ENCODE peak calls at places on chromosomes 7 and 10, in four cellular contexts. C is tibial artery; E is thoracic aorta; R is CD4-positive, CD25-positive, alpha-beta regulatory T cell. K is an unnamed sample. For H3K4me1, the result is how much of the 10 kb centered on the place peaks cover.

GRCh38 chr10:69475433-69475830 is 24.2 kb downstream of the TSPAN15 start:
- DNase-seq in C (no peak), E (no peak), R (no peak), K (no peak)

GRCh38 chr10:86363833-86364511 is 2.6 kb downstream of the GRID1 start:
- DNase-seq in C (peak), E (no peak), R (no peak), K (peak)

GRCh38 chr7:92546856-92547497 is 18.4 kb downstream of the RBM48 start:
- DNase-seq in C (no peak), E (no peak), R (no peak), K (no peak)

GRCh38 chr7:82818091-82818620 is 344.5 kb downstream of the PCLO start:
- DNase-seq in C (no peak), E (no peak), R (no peak), K (no peak)

GRCh38 chr7:131231381-131232220 is 96.1 kb upstream of the MKLN1 start:
- DNase-seq in C (peak), E (no peak), R (peak), K (no peak)

GRCh38 chr10:682931-683447 is 6.5 kb downstream of the DIP2C start:
- DNase-seq in C (no peak), E (no peak), R (no peak), K (no peak)

GRCh38 chr10:118823256-118823907 is 68.6 kb upstream of the CACUL1 start:
- DNase-seq in C (no peak), E (no peak), R (no peak), K (no peak)

GRCh38 chr10:46539596-46540411 is 16.7 kb downstream of the GPRIN2 start:
- DNase-seq in C (peak), E (no peak), R (no peak), K (peak)

GRCh38 chr10:56003555-56003954 is 357.5 kb downstream of the ZWINT start:
- DNase-seq in C (no peak), E (no peak), R (no peak), K (no peak)

GRCh38 chr7:74176555-74176954 is 2.4 kb downstream of the EIF4H start:
- DNase-seq in C (no peak), E (no peak), R (no peak), K (no peak)

GRCh38 chr7:64628192-64628591 is 37.7 kb upstream of the ZNF107 start:
- DNase-seq in C (no peak), E (no peak), R (no peak), K (no peak)

GRCh38 chr7:103447073-103447960 is 1.3 kb upstream of the SLC26A5 start:
- DNase-seq in C (no peak), E (no peak), R (no peak), K (peak)

GRCh38 chr7:124536156-124536762 is 229.3 kb downstream of the GPR37 start:
- DNase-seq in C (no peak), E (no peak), R (no peak), K (peak)

GRCh38 chr10:75402486-75403143 is 1.1 kb upstream of the ZNF503 start:
- DNase-seq in C (peak), E (no peak), R (no peak), K (no peak)

GRCh38 chr10:100182908-100183307 is 2.9 kb downstream of the ERLIN1 start:
- DNase-seq in C (no peak), E (no peak), R (no peak), K (no peak)

DNA sequence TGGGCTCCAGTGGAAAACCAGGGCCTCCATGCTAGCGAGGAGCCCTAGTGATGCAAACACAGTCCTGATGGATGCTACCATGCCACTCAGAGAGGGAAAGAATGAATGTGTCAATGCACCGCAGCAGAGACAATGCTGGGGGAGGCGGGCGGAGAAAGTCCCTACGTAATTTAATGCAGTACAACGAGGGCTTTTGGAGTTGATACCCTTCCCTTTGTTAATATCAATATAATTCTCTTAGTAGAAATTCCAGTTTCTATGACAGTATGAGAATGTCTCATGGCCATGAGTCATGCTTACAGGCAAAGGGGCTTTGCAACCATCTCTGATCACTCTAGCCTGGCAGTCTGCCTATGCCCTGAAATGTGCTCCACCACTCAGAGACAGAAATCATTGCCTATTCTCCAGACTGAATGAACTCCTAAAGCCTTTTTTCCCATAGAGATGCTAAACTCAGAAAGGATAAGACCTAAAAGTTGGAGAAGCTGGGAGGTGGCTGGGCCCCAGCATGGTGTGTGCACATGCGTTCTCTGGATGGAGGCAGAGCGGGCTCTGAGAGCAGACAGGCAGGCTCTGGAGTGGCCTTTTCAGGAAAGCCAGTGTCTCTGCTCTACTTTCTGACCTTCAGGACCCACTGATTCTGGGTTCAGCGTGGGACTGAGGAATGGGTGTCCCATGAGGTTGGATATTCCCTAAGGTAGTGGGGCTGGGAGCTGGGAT is 20.3 kb upstream of the GIMAP2 start:
- DNase-seq in C (no peak), E (no peak), R (no peak), K (no peak)
- H3K4me1 ChIP-seq in C (under half), E (under half), R (half or more), K (under half)

GRCh38 chr10:43399911-43400310 is 9.1 kb downstream of the HNRNPF start:
- DNase-seq in C (no peak), E (no peak), R (no peak), K (no peak)
- H3K4me1 ChIP-seq in C (half or more), E (under half), R (half or more), K (half or more)

GRCh38 chr7:66927348-66927948 is 6.4 kb downstream of the TMEM248 start:
- DNase-seq in C (no peak), E (no peak), R (no peak), K (no peak)

GRCh38 chr7:66928388-66928787 is 7.4 kb downstream of the TMEM248 start:
- DNase-seq in C (peak), E (no peak), R (no peak), K (no peak)

GRCh38 chr7:66921918-66922486 is 977 bp downstream of the TMEM248 start:
- DNase-seq in C (no peak), E (no peak), R (peak), K (no peak)

GRCh38 chr7:66921396-66921917 is 432 bp downstream of the TMEM248 start:
- DNase-seq in C (peak), E (no peak), R (no peak), K (no peak)

DNA sequence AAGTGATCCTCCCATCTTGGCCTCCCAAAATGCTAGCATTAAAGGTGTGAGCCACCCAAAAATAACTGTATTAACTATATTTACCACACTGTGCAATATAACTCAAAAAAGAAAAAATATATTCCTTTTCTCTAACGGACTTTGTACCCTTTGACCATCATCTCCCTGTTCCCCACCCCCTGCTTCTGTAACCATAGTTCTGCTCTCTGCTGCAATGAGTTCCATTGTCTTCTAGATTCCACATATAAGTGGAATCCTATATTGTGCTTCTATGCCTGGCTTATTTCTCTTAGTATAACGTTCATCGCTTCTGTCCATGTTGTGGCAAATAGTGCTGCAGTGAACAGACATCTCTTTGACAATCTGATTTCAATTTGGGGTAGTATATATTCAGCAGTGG is 4.2 kb downstream of the TMEM248 start:
- DNase-seq in C (no peak), E (no peak), R (no peak), K (no peak)
- H3K4me1 ChIP-seq in C (under half), E (under half), R (under half), K (under half)

DNA sequence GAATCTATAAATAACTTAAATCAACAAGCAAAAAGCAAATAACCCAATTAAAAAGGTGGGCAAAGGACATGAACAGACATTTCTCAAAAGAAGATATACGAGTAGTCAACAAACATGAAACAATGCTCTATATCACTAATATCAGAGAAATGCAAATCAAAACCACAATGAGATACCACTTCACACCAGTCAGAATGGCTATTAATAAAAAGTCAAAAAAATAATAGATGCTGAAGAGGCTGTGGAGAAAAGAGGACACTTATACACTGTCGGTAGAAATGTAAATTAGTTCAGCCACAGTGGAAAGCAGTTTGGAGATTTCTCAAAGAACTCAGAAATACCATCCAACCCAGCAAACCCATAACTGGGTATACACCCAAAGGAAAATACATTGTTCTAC is 70.6 kb downstream of the CTTNBP2 start:
- DNase-seq in C (no peak), E (no peak), R (no peak), K (no peak)
- H3K4me1 ChIP-seq in C (under half), E (under half), R (under half), K (under half)

GRCh38 chr10:71996598-71997371 is 32.6 kb downstream of the CHST3 start:
- DNase-seq in C (no peak), E (no peak), R (no peak), K (no peak)
- H3K4me1 ChIP-seq in C (half or more), E (half or more), R (under half), K (under half)

GRCh38 chr10:49595713-49596492 is 14.2 kb upstream of the SLC18A3 start:
- DNase-seq in C (no peak), E (no peak), R (no peak), K (no peak)
- H3K4me1 ChIP-seq in C (under half), E (under half), R (under half), K (under half)

K was measured in SJSA1.